ENCODE peak calls at places on chromosomes 3 and 15, in six cellular contexts. E is breast epithelium, V is hepatocyte, I is left lung, C is fibroblast of lung, B is epithelial cell of esophagus. Q is an unnamed sample.

GRCh38 chr3:149016669-149017541 is 25.6 kb downstream of the GYG1 start:
- DNase-seq in C (peak; percentile 98), B (peak; percentile 82), I (no peak), E (no peak), V (no peak), Q (no peak)

GRCh38 chr15:55742498-55742926 is 440 bp downstream of the PRTG start:
- DNase-seq in B (peak; percentile 11), E (no peak), I (peak; percentile 81), V (peak; percentile 61), C (peak; percentile 50), Q (no peak)

GRCh38 chr15:66494262-66494661 is 3.3 kb downstream of the SNAPC5 start:
- DNase-seq in B (no peak), C (no peak), I (no peak), V (no peak), E (no peak), Q (no peak)

GRCh38 chr3:177284383-177284881 is 87.2 kb upstream of the TBL1XR1 start:
- DNase-seq in C (peak; percentile 45), V (peak; percentile 70), B (peak; percentile 49), I (no peak), E (no peak), Q (no peak)

GRCh38 chr15:66387176-66388056 is 704 bp downstream of the MAP2K1 start:
- DNase-seq in B (peak; percentile 86), V (peak; percentile 86), I (peak; percentile 92), E (peak; percentile 45), C (peak; percentile 80), Q (peak; percentile 76)

GRCh38 chr3:42264399-42265058 is 1.5 kb downstream of the CCK start:
- DNase-seq in C (peak; percentile 39), E (peak; percentile 41), V (no peak), I (peak; percentile 83), B (peak; percentile 73), Q (no peak)

GRCh38 chr15:80875568-80875967 is 96.4 kb downstream of the CEMIP start:
- DNase-seq in B (no peak), C (peak; percentile 49), V (no peak), I (no peak), E (no peak), Q (no peak)

GRCh38 chr3:179666436-179667035 is 13.7 kb downstream of the USP13 start:
- DNase-seq in E (peak; percentile 47), C (peak; percentile 33), V (no peak), I (peak; percentile 86), B (no peak), Q (no peak)

GRCh38 chr3:30811174-30811795 is 83.2 kb downstream of the GADL1 start:
- DNase-seq in I (no peak), C (no peak), B (no peak), V (no peak), E (no peak), Q (no peak)

GRCh38 chr15:71125831-71126453 is 10.7 kb downstream of the THSD4 start:
- DNase-seq in B (no peak), E (no peak), C (no peak), V (no peak), I (no peak), Q (no peak)

GRCh38 chr3:32551087-32551486 is 19.6 kb downstream of the DYNC1LI1 start:
- DNase-seq in C (no peak), I (no peak), B (no peak), E (no peak), V (no peak), Q (no peak)

GRCh38 chr15:101495334-101496197 is 6.1 kb upstream of the PCSK6 start:
- DNase-seq in I (no peak), E (peak; percentile 2), V (no peak), C (no peak), B (no peak), Q (no peak)

GRCh38 chr15:44501768-44502366 is 35.1 kb upstream of the EIF3J start:
- DNase-seq in B (peak; percentile 48), V (peak; percentile 25), I (no peak), E (no peak), C (peak; percentile 51), Q (no peak)

GRCh38 chr3:126982522-126983175 is at the start of gene PLXNA1:
- DNase-seq in E (no peak), V (peak; percentile 88), C (peak; percentile 73), I (peak; percentile 94), B (peak; percentile 77), Q (peak; percentile 91)

GRCh38 chr3:59994720-59995304 is 945.0 kb upstream of the CFAP20DC start:
- DNase-seq in E (no peak), C (no peak), V (no peak), B (no peak), I (no peak), Q (no peak)

GRCh38 chr15:39501366-39501765 is 79.5 kb upstream of the THBS1 start:
- DNase-seq in C (peak; percentile 68), I (no peak), V (no peak), E (no peak), B (no peak), Q (no peak)

DNA sequence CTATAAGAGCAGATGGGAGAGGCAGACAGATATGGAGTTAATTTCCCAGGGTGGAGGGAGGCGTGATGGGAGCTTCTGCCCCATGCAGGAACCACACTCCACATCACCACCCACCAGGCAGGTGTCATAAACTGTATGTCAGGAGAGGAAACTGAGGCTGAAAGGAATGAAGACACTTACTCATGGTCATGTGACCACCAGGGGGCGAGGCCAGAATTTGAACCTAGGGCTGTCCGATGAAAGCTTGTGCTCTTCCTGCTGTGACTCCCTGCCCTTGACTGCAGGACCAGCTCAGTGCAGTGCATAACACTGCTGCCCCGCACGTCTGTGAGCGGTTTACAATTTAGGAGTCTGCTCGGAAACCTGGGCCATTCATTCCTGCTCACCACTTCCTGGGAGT is 28.8 kb downstream of the NUP210 start:
- DNase-seq in B (no peak), V (no peak), E (no peak), I (peak; percentile 31), C (no peak), Q (no peak)
- TF ChIP-seq CTCF in B (peak; percentile 2), V (no peak), E (no peak), I (no peak), C (no peak), Q (peak; percentile 42)

GRCh38 chr15:85707519-85708338 is 87.0 kb downstream of the KLHL25 start:
- DNase-seq in V (peak; percentile 76), I (no peak), E (no peak), B (no peak), C (peak; percentile 47), Q (no peak)
- TF ChIP-seq CTCF in V (no peak), I (no peak), E (no peak), B (no peak), C (no peak), Q (no peak)

GRCh38 chr3:38136807-38137614 is at the start of gene ACAA1:
- DNase-seq in E (peak; percentile 99), B (peak; percentile 100), C (peak; percentile 99), I (peak; percentile 99), V (peak; percentile 100), Q (peak; percentile 94)

GRCh38 chr3:38139191-38139590 is 730 bp downstream of the MYD88 start:
- DNase-seq in C (no peak), I (no peak), E (no peak), B (peak; percentile 33), V (no peak), Q (no peak)

GRCh38 chr3:38136272-38136806 is 588 bp downstream of the ACAA1 start:
- DNase-seq in V (no peak), I (no peak), C (peak; percentile 32), B (no peak), E (no peak), Q (peak; percentile 42)

GRCh38 chr3:38138347-38139190 is at the start of gene MYD88:
- DNase-seq in B (peak; percentile 62), E (peak; percentile 62), I (peak; percentile 99), V (peak; percentile 84), C (peak; percentile 60), Q (peak; percentile 75)

DNA sequence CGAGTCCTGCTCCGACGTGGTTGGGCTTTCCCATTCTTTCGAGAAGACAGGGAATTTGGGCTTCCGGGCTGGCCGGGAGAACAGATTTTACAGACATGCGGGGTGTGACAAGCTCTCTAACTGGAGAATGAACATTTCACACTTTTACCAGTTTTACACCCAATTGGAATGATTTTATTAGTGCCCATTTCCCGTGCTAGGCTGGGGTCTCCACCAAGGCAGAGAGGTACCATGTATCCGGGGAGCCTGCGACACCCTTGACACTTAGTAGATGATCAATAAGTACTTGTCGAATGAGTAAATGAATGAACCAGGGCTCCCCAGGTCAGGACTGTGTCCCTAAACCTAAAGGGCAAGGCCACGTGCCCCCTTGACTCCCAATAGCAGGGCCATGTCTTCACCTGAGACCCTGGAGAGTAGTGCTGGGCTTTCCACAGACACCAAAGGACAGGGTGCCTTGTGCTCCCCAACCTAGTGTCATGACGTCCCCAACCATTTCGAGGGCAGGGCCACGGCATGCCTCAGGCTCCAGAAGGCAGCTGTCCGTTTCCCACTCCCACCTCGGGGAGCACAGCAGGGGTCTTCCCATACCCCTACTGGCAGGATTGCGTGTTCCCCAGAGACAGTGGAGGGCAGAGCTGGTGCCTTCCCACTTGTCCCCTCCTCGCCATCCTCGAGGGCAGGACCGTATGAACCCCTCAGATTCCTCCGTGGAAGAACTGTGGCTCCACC is 680 bp upstream of the MYD88 start:
- DNase-seq in V (no peak), E (no peak), B (no peak), C (peak; percentile 5), I (no peak), Q (peak; percentile 31)
- TF ChIP-seq CTCF in V (no peak), E (no peak), B (no peak), C (no peak), I (no peak), Q (no peak)

DNA sequence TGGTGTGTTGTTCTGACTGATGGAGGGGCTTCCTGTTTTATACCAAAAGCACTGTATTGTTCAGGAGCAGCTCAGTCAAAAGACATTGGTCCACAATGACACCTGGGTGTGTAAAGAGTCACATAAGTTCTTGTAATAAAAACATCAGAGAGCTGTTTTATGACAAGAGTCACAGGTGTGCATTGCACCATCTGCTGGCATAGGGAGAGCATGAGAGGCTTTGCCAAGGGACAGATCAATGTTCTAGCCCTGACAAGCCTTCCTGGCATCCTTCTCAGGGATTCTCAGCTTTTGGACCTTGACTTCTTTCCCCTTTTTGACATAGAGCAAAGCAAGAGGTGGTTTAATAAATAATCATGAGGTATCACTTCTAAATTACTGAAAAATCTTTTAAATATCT is 20.5 kb downstream of the ARPP21 start:
- DNase-seq in I (no peak), C (no peak), E (no peak), V (peak; percentile 56), B (peak; percentile 41), Q (no peak)
- TF ChIP-seq CTCF in I (no peak), C (no peak), E (no peak), V (peak; percentile 44), B (peak; percentile 71), Q (no peak)

GRCh38 chr15:41513282-41514227 is at the start of gene LTK:
- DNase-seq in I (no peak), E (no peak), B (no peak), C (no peak), V (peak; percentile 69), Q (peak; percentile 25)
- TF ChIP-seq CTCF in I (no peak), E (no peak), B (no peak), C (no peak), V (no peak), Q (no peak)

Q was measured in natural killer cell.